ENCODE peak calls at places on chromosomes 4 and X, in seven cellular contexts. F, V, W, R, N, U and I are unnamed samples.
A peak's percentile ranks its signal among the peaks of the same experiment; 100 is the strongest.

GRCh38 chr4:165580379-165580905 is 201.6 kb downstream of the CPE start:
- DNase-seq in U (no peak), R (peak; percentile 61), W (peak; percentile 99), V (no peak), N (peak; percentile 40), F (peak; percentile 3), I (peak; percentile 72)

GRCh38 chr4:109977854-109978501 is 65.3 kb downstream of the EGF start:
- DNase-seq in R (peak; percentile 78), N (no peak), V (no peak), F (peak; percentile 80), W (peak; percentile 59), U (peak; percentile 60), I (peak; percentile 44)

GRCh38 chr4:81136161-81136910 is 78.7 kb downstream of the PRKG2 start:
- DNase-seq in F (peak; percentile 90), R (peak; percentile 95), V (no peak), U (peak; percentile 95), N (no peak), W (peak; percentile 93), I (no peak)

GRCh38 chr4:33518852-33519251 is 2725.5 kb downstream of the ARAP2 start:
- DNase-seq in V (no peak), W (no peak), U (no peak), R (no peak), N (no peak), F (no peak), I (no peak)

GRCh38 chr4:159363376-159363775 is 260.5 kb downstream of the RAPGEF2 start:
- DNase-seq in F (no peak), N (no peak), U (peak; percentile 27), R (peak; percentile 78), V (no peak), W (peak; percentile 83), I (no peak)

GRCh38 chrX:2497961-2498780 is 2.6 kb downstream of the DHRSX start:
- DNase-seq in F (peak; percentile 44), R (peak; percentile 55), V (no peak), N (no peak), U (peak; percentile 23), W (peak; percentile 85), I (no peak)

GRCh38 chrX:42678133-42678532 is 99.8 kb downstream of the PPP1R2C start:
- DNase-seq in F (peak; percentile 1), W (peak; percentile 6), N (peak; percentile 64), U (no peak), V (no peak), R (peak; percentile 12), I (peak; percentile 42)

GRCh38 chrX:39821011-39821708 is 276.6 kb downstream of the BCOR start:
- DNase-seq in U (peak; percentile 17), V (peak; percentile 51), W (peak; percentile 42), F (peak; percentile 53), R (peak; percentile 58), N (no peak), I (peak; percentile 69)

GRCh38 chr4:996030-996993 is 3.1 kb upstream of the SLC26A1 start:
- DNase-seq in N (no peak), R (no peak), F (no peak), V (no peak), W (no peak), U (no peak), I (no peak)

GRCh38 chr4:125891597-125892258 is 577.0 kb downstream of the FAT4 start:
- DNase-seq in R (peak; percentile 88), N (no peak), U (peak; percentile 98), V (no peak), W (peak; percentile 95), F (peak; percentile 77), I (no peak)

GRCh38 chr4:143183513-143184216 is 1.1 kb upstream of the USP38 start:
- DNase-seq in F (peak; percentile 36), U (no peak), W (no peak), N (no peak), V (no peak), R (peak; percentile 36), I (no peak)

DNA sequence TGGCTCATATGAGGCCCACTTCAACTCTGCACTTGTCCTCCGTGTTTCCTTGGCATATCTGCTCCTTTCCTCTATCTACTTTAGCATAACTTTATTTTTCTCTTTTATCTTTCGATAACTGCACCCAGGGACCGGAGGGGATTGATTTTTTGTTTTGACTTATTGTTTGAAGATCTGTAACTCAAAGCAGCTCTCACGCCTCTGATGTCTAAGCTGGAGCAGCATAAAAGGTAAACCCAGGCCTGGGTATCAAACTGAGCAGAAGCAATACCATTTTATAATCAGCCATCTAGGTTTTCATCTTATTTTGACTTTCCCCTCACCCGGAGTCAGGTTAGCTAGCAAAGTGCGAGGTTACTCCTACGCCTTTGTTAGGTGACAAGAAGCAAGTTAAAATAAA is 28.4 kb downstream of the LEF1 start:
- DNase-seq in N (no peak), R (no peak), F (no peak), U (no peak), V (no peak), W (no peak), I (no peak)
- H3K4me1 ChIP-seq in N (peaks cover under 1% of the 10 kb centered on the region), R (no peaks in the 10 kb centered on the region), F (no peaks in the 10 kb centered on the region), U (no peaks in the 10 kb centered on the region), V (peaks cover 23% of the 10 kb centered on the region), W (no peaks in the 10 kb centered on the region), I (peaks cover 2% of the 10 kb centered on the region)

GRCh38 chr4:189615217-189615663 is 325.4 kb upstream of the FRG1 start:
- DNase-seq in U (no peak), N (no peak), F (no peak), W (no peak), R (no peak), V (no peak), I (no peak)
- H3K4me3 ChIP-seq in U (no peak overlapping the region), N (no peak overlapping the region), F (no peak overlapping the region), W (no peak overlapping the region), R (no peak overlapping the region), V (no peak overlapping the region), I (no peak overlapping the region)

GRCh38 chr4:53576676-53577372 is 14.5 kb downstream of the LNX1 start:
- DNase-seq in W (peak; percentile 43), U (peak; percentile 90), V (no peak), N (no peak), F (peak; percentile 55), R (peak; percentile 41), I (no peak)
- H3K9ac ChIP-seq in W (no peak overlapping the region), U (peak overlapping the region; percentile 36), V (no peak overlapping the region), N (no peak overlapping the region), F (peak overlapping the region; percentile 17), R (no peak overlapping the region), I (no peak overlapping the region)

GRCh38 chr4:87030606-87031441 is 96.0 kb downstream of the AFF1 start:
- DNase-seq in F (peak; percentile 43), V (no peak), W (no peak), U (peak; percentile 33), R (peak; percentile 61), N (no peak), I (peak; percentile 95)
- H3K4me1 ChIP-seq in F (peaks cover 69% of the 10 kb centered on the region), V (peaks cover 48% of the 10 kb centered on the region), W (peaks cover 18% of the 10 kb centered on the region), U (peaks cover 19% of the 10 kb centered on the region), R (peaks cover 57% of the 10 kb centered on the region), N (peaks cover 8% of the 10 kb centered on the region), I (peaks cover 40% of the 10 kb centered on the region)

DNA sequence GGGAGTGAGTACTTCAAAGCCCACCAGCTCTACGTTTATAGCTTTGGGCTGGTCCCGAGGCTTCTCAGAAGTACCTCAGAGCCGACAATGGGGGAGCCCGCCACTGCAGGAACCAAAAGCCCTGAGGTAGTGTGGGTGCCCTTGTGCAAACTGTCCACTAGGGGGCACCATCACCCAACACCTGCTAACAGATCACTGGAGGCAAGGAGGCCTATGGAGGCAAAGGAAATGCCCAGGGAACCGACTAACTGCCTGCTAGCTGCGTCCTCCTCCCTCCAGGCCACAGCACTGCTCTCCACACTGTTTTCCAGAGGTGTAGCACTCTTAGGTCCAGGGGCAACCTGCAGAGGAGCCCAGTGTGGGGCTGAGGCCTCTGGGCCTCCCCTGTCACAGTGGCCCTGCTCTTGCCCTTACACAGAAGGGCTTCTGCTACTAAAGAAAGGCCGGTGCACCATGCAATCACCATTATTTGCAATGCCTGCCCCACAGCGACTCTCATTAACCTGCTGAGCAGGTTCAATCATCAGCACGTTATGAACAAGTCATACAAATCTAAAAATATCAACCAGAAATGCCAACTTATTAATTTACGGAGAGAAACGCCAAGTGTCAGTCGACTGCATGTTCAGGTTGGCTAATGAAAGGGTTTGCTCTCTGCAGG is 159.1 kb downstream of the NSUN7 start:
- DNase-seq in N (peak; percentile 71), F (peak; percentile 82), V (peak; percentile 77), W (peak; percentile 69), R (peak; percentile 86), U (peak; percentile 76), I (peak; percentile 95)
- H3K4me3 ChIP-seq in N (no peak overlapping the region), F (no peak overlapping the region), V (no peak overlapping the region), W (no peak overlapping the region), R (no peak overlapping the region), U (no peak overlapping the region), I (no peak overlapping the region)

GRCh38 chrX:20267599-20267923 is 852 bp upstream of the RPS6KA3 start:
- DNase-seq in R (peak; percentile 19), W (no peak), F (no peak), N (no peak), U (peak; percentile 8), V (no peak), I (no peak)
- H3K9ac ChIP-seq in R (peak overlapping the region; percentile 97), W (peak overlapping the region; percentile 2), F (peak overlapping the region; percentile 82), N (no peak overlapping the region), U (peak overlapping the region; percentile 83), V (peak overlapping the region; percentile 44), I (peak overlapping the region; percentile 63)